ENCODE peak calls at places on chromosomes 13 and 19, in four cellular contexts. One of them, this sample, is unnamed.
A peak's percentile ranks its signal among the peaks of the same experiment; 100 is the strongest.

GRCh38 chr19:1183543-1184172 is 9.6 kb upstream of the SBNO2 start:
- DNase-seq in heart left ventricle: no peak
- DNase-seq in ovary: no peak
- DNase-seq in A549: peak; percentile 92
- DNase-seq in this sample: peak; percentile 54

GRCh38 chr19:20273376-20273775 is 106.4 kb downstream of the ZNF486 start:
- DNase-seq in heart left ventricle: no peak
- DNase-seq in ovary: no peak
- DNase-seq in A549: no peak
- DNase-seq in this sample: no peak

GRCh38 chr13:75910591-75910990 is 274.5 kb downstream of the LMO7 start:
- DNase-seq in heart left ventricle: no peak
- DNase-seq in ovary: no peak
- DNase-seq in A549: no peak
- DNase-seq in this sample: no peak

GRCh38 chr19:8610041-8610927 is at the start of gene ADAMTS10:
- DNase-seq in heart left ventricle: peak; percentile 58
- DNase-seq in ovary: peak; percentile 76
- DNase-seq in A549: no peak
- DNase-seq in this sample: no peak

GRCh38 chr13:52838433-52839107 is 9.9 kb downstream of the PCDH8 start:
- DNase-seq in heart left ventricle: no peak
- DNase-seq in ovary: no peak
- DNase-seq in A549: no peak
- DNase-seq in this sample: no peak

GRCh38 chr13:37621811-37622361 is 23.3 kb upstream of the POSTN start:
- DNase-seq in heart left ventricle: no peak
- DNase-seq in ovary: no peak
- DNase-seq in A549: no peak
- DNase-seq in this sample: peak; percentile 19

GRCh38 chr19:12913871-12914690 is 5.0 kb downstream of the SYCE2 start:
- DNase-seq in heart left ventricle: no peak
- DNase-seq in ovary: no peak
- DNase-seq in A549: no peak
- DNase-seq in this sample: no peak

GRCh38 chr13:46799139-46799538 is 2.2 kb upstream of the ESD start:
- DNase-seq in heart left ventricle: no peak
- DNase-seq in ovary: no peak
- DNase-seq in A549: no peak
- DNase-seq in this sample: no peak

GRCh38 chr13:75907044-75907443 is 270.9 kb downstream of the LMO7 start:
- DNase-seq in heart left ventricle: no peak
- DNase-seq in ovary: no peak
- DNase-seq in A549: no peak
- DNase-seq in this sample: no peak

GRCh38 chr13:95660981-95661581 is 15.9 kb upstream of the DNAJC3 start:
- DNase-seq in heart left ventricle: peak; percentile 16
- DNase-seq in ovary: no peak
- DNase-seq in A549: peak; percentile 42
- DNase-seq in this sample: no peak

GRCh38 chr13:113465241-113465640 is 12.0 kb upstream of the ADPRHL1 start:
- DNase-seq in heart left ventricle: no peak
- DNase-seq in ovary: no peak
- DNase-seq in A549: no peak
- DNase-seq in this sample: no peak

GRCh38 chr13:92769064-92769463 is 457.5 kb upstream of the GPC6 start:
- DNase-seq in heart left ventricle: no peak
- DNase-seq in ovary: no peak
- DNase-seq in A549: no peak
- DNase-seq in this sample: no peak

GRCh38 chr19:48918801-48919247 is 14.7 kb upstream of the DHDH start:
- DNase-seq in heart left ventricle: no peak
- DNase-seq in ovary: no peak
- DNase-seq in A549: peak; percentile 58
- DNase-seq in this sample: no peak

GRCh38 chr13:40233731-40234195 is 432.7 kb downstream of the FOXO1 start:
- DNase-seq in heart left ventricle: peak; percentile 44
- DNase-seq in ovary: no peak
- DNase-seq in A549: no peak
- DNase-seq in this sample: peak; percentile 27

GRCh38 chr19:18150776-18151624 is 2.0 kb upstream of the PIK3R2 start:
- DNase-seq in heart left ventricle: no peak
- DNase-seq in ovary: no peak
- DNase-seq in A549: no peak
- DNase-seq in this sample: peak; percentile 46

GRCh38 chr13:106151056-106151699 is 384.3 kb downstream of the EFNB2 start:
- DNase-seq in heart left ventricle: no peak
- DNase-seq in ovary: no peak
- DNase-seq in A549: peak; percentile 63
- DNase-seq in this sample: no peak

GRCh38 chr19:27793128-27793643 is 1419.8 kb downstream of the UQCRFS1 start:
- DNase-seq in heart left ventricle: peak; percentile 62
- DNase-seq in ovary: no peak
- DNase-seq in A549: peak; percentile 98
- DNase-seq in this sample: peak; percentile 78

GRCh38 chr13:34371645-34372044 is 553.7 kb downstream of the RFC3 start:
- DNase-seq in heart left ventricle: no peak
- DNase-seq in ovary: no peak
- DNase-seq in A549: peak; percentile 95
- DNase-seq in this sample: no peak

GRCh38 chr19:13926715-13927114 is 11.5 kb downstream of the PODNL1 start:
- DNase-seq in heart left ventricle: no peak
- DNase-seq in ovary: no peak
- DNase-seq in A549: no peak
- DNase-seq in this sample: no peak

GRCh38 chr19:35975608-35976214 is 19.3 kb upstream of the SDHAF1 start:
- DNase-seq in heart left ventricle: no peak
- DNase-seq in ovary: no peak
- DNase-seq in A549: no peak
- DNase-seq in this sample: no peak

GRCh38 chr13:20960663-20961309 is 58.2 kb upstream of the XPO4 start:
- DNase-seq in heart left ventricle: no peak
- DNase-seq in ovary: no peak
- DNase-seq in A549: no peak
- DNase-seq in this sample: no peak

GRCh38 chr13:112328936-112329335 is 47.2 kb upstream of the SPACA7 start:
- DNase-seq in heart left ventricle: no peak
- DNase-seq in ovary: no peak
- DNase-seq in A549: no peak
- DNase-seq in this sample: no peak

GRCh38 chr13:113897161-113897560 is 33.3 kb upstream of the GAS6 start:
- DNase-seq in heart left ventricle: no peak
- DNase-seq in ovary: no peak
- DNase-seq in A549: peak; percentile 19
- DNase-seq in this sample: no peak

GRCh38 chr19:34261335-34262109 is 7.2 kb downstream of the GARRE1 start:
- DNase-seq in heart left ventricle: no peak
- DNase-seq in ovary: no peak
- DNase-seq in A549: no peak
- DNase-seq in this sample: no peak

GRCh38 chr13:59337070-59337469 is 826.7 kb downstream of the DIAPH3 start:
- DNase-seq in heart left ventricle: peak; percentile 30
- DNase-seq in ovary: no peak
- DNase-seq in A549: no peak
- DNase-seq in this sample: no peak

GRCh38 chr19:57233207-57233606 is 2.4 kb downstream of the AURKC start:
- DNase-seq in heart left ventricle: no peak
- DNase-seq in ovary: no peak
- DNase-seq in A549: no peak
- DNase-seq in this sample: no peak

GRCh38 chr13:77749481-77749880 is 52.0 kb downstream of the SLAIN1 start:
- DNase-seq in heart left ventricle: no peak
- DNase-seq in ovary: no peak
- DNase-seq in A549: no peak
- DNase-seq in this sample: no peak
- H3K27ac ChIP-seq in heart left ventricle: no peak overlapping the region
- H3K27ac ChIP-seq in ovary: no peak overlapping the region
- H3K27ac ChIP-seq in A549: no peak overlapping the region
- H3K27ac ChIP-seq in this sample: no peak overlapping the region

GRCh38 chr19:11324079-11324661 is 15.3 kb downstream of the RAB3D start:
- DNase-seq in heart left ventricle: peak; percentile 65
- DNase-seq in ovary: peak; percentile 64
- DNase-seq in A549: peak; percentile 74
- DNase-seq in this sample: peak; percentile 77
- TF ChIP-seq POLR2A in heart left ventricle: no peak
- TF ChIP-seq POLR2A in ovary: no peak
- TF ChIP-seq POLR2A in A549: no peak
- TF ChIP-seq POLR2A in this sample: peak; percentile 7

DNA sequence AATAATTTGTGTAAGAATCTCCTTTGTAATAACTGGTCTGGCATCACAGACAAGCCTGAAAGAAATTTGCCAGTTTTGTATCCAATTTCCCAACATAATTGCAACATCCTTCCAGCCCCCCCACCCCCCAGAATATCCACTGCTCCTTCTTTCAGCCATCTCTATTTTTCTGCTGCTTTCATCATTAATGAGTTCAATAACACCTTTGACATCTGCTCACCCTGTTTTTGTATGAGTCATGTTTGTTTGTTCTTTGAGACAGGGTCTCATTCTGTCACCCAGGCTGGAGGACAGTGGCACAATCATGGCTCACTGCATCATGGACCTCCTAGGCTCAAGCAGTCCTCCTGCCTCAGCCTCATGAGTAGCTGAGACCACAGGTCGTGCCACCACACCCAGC is 6.9 kb upstream of the ZC3H4 start:
- DNase-seq in heart left ventricle: no peak
- DNase-seq in ovary: no peak
- DNase-seq in A549: no peak
- DNase-seq in this sample: no peak
- H3K4me1 ChIP-seq in heart left ventricle: peaks cover 3% of the 10 kb centered on the region
- H3K4me1 ChIP-seq in ovary: no peaks in the 10 kb centered on the region
- H3K4me1 ChIP-seq in A549: peaks cover 33% of the 10 kb centered on the region
- H3K4me1 ChIP-seq in this sample: peaks cover 4% of the 10 kb centered on the region

GRCh38 chr19:50832666-50833065 is 708 bp downstream of the KLK15 start:
- DNase-seq in heart left ventricle: no peak
- DNase-seq in ovary: no peak
- DNase-seq in A549: no peak
- DNase-seq in this sample: no peak
- H3K27ac ChIP-seq in heart left ventricle: no peak overlapping the region
- H3K27ac ChIP-seq in ovary: no peak overlapping the region
- H3K27ac ChIP-seq in A549: no peak overlapping the region
- H3K27ac ChIP-seq in this sample: no peak overlapping the region

GRCh38 chr13:31175847-31176536 is 14.3 kb upstream of the HSPH1 start:
- DNase-seq in heart left ventricle: no peak
- DNase-seq in ovary: no peak
- DNase-seq in A549: no peak
- DNase-seq in this sample: no peak
- TF ChIP-seq POLR2A in heart left ventricle: no peak
- TF ChIP-seq POLR2A in ovary: no peak
- TF ChIP-seq POLR2A in A549: no peak
- TF ChIP-seq POLR2A in this sample: no peak

This sample was measured in body of pancreas.